ENCODE peak calls at places on chromosomes 5 and 9, in nine cellular contexts. U, V, R, Y, A, P, X, C and Q are unnamed samples.

GRCh38 chr5:92916036-92916435 is 665.0 kb downstream of the NR2F1-AS1 start:
- DNase-seq in V (no peak), Y (no peak), X (no peak), A (peak; percentile 13), C (no peak), U (peak; percentile 52), R (no peak), P (no peak), Q (peak; percentile 56)

GRCh38 chr9:129069128-129069824 is 11.6 kb upstream of the DOLPP1 start:
- DNase-seq in U (no peak), X (peak; percentile 72), A (peak; percentile 54), C (no peak), Y (no peak), V (no peak), R (no peak), P (no peak), Q (no peak)

GRCh38 chr9:77063645-77064285 is 44.3 kb downstream of the FOXB2 start:
- DNase-seq in C (no peak), Y (no peak), V (no peak), P (peak; percentile 10), A (peak; percentile 26), U (peak; percentile 70), R (no peak), X (no peak), Q (peak; percentile 70)

GRCh38 chr9:104903609-104904008 is 24.3 kb downstream of the ABCA1 start:
- DNase-seq in P (no peak), C (no peak), A (peak; percentile 70), U (peak; percentile 67), Y (no peak), X (no peak), R (no peak), V (no peak), Q (no peak)

GRCh38 chr5:57828221-57828620 is 345.6 kb upstream of the ACTBL2 start:
- DNase-seq in U (peak; percentile 71), A (no peak), C (no peak), P (no peak), R (no peak), X (no peak), V (no peak), Y (no peak), Q (no peak)

GRCh38 chr9:87099383-87099782 is 152.1 kb upstream of the GAS1 start:
- DNase-seq in X (no peak), U (peak; percentile 14), Y (no peak), V (no peak), P (no peak), R (no peak), C (no peak), A (no peak), Q (no peak)

GRCh38 chr5:97998946-97999345 is 774.5 kb upstream of the RGMB start:
- DNase-seq in V (no peak), P (no peak), X (no peak), A (no peak), C (no peak), R (peak; percentile 62), Y (no peak), U (no peak), Q (no peak)

GRCh38 chr9:4262735-4263141 is 37.1 kb downstream of the GLIS3 start:
- DNase-seq in Y (no peak), V (peak; percentile 26), X (no peak), U (peak; percentile 63), R (no peak), C (no peak), P (peak; percentile 81), A (peak; percentile 54), Q (peak; percentile 88)

GRCh38 chr5:113038714-113039113 is 62.1 kb downstream of the DCP2 start:
- DNase-seq in P (peak; percentile 19), C (no peak), U (peak; percentile 77), Y (no peak), A (no peak), V (peak; percentile 24), R (no peak), X (no peak), Q (peak; percentile 94)

GRCh38 chr9:96619491-96620154 is at the start of gene CDC14B:
- DNase-seq in A (peak; percentile 96), U (peak; percentile 87), V (peak; percentile 99), P (peak; percentile 93), C (peak; percentile 73), R (peak; percentile 96), X (peak; percentile 94), Y (no peak), Q (peak; percentile 86)

GRCh38 chr5:134432677-134433359 is 21.1 kb upstream of the CDKN2AIPNL start:
- DNase-seq in P (no peak), A (no peak), C (no peak), R (no peak), V (no peak), Y (no peak), U (no peak), X (no peak), Q (no peak)

GRCh38 chr5:116395178-116395577 is 179.4 kb downstream of the SEMA6A start:
- DNase-seq in P (no peak), Y (no peak), V (no peak), A (no peak), X (no peak), U (no peak), R (peak; percentile 58), C (no peak), Q (no peak)

GRCh38 chr5:134086943-134087305 is 27.6 kb upstream of the TCF7 start:
- DNase-seq in R (no peak), U (no peak), A (no peak), V (no peak), X (no peak), C (no peak), P (no peak), Y (no peak), Q (no peak)

GRCh38 chr5:171310334-171310815 is 1.3 kb downstream of the TLX3 start:
- DNase-seq in Y (no peak), R (no peak), V (peak; percentile 78), X (no peak), A (no peak), U (no peak), C (no peak), P (no peak), Q (no peak)

GRCh38 chr5:171307843-171308452 is 1.1 kb upstream of the TLX3 start:
- DNase-seq in R (peak; percentile 28), C (no peak), Y (no peak), U (no peak), V (no peak), P (no peak), A (no peak), X (no peak), Q (no peak)

GRCh38 chr5:171308453-171309275 is at the start of gene TLX3:
- DNase-seq in Y (no peak), A (no peak), X (peak; percentile 94), R (peak; percentile 88), P (peak; percentile 87), U (no peak), V (peak; percentile 96), C (no peak), Q (no peak)

GRCh38 chr5:171309526-171310333 is 682 bp downstream of the TLX3 start:
- DNase-seq in C (no peak), P (peak; percentile 42), R (peak; percentile 68), X (peak; percentile 80), U (no peak), V (no peak), A (no peak), Y (no peak), Q (no peak)

DNA sequence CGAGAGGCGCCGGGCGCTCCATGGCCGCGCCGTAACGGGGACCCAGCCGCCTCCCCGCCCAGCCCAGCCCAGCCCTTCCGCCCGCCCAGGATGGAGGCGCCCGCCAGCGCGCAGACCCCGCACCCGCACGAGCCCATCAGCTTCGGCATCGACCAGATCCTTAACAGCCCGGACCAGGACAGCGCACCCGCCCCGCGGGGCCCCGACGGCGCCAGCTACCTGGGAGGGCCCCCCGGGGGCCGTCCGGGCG is 153 bp downstream of the TLX3 start:
- DNase-seq in X (no peak), A (no peak), Y (no peak), R (no peak), P (no peak), U (no peak), V (no peak), C (no peak), Q (no peak)
- TF ChIP-seq EZH2phosphoT487 in X (no peak), A (no peak), Y (no peak), R (no peak), P (no peak), U (no peak), V (no peak), C (no peak), Q (no peak)

DNA sequence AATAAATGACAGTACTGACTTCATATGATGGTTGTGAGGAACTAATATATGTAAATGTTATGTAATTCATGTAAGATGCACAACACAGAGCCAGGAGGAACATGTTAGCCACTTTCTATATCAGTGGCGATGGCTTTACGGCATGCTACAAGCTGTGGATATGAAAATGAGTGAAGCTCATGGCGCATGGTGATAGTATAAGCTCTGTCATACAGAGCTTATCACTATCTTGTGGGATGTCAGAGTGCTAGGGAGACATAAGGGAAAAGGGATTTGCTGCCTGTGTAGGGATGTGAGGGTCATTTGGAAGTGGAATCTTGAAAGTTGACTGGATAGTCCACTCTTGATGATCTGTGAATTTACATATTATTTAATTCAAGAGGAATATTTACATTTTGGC is 13.6 kb downstream of the CPEB4 start:
- DNase-seq in V (no peak), R (no peak), P (no peak), A (no peak), U (no peak), Y (no peak), X (no peak), C (no peak), Q (no peak)
- H3K4me3 ChIP-seq in V (no peak overlapping the region), R (no peak overlapping the region), P (no peak overlapping the region), A (no peak overlapping the region), U (no peak overlapping the region), Y (no peak overlapping the region), X (no peak overlapping the region), C (peak overlapping the region; percentile 36), Q (no peak overlapping the region)

DNA sequence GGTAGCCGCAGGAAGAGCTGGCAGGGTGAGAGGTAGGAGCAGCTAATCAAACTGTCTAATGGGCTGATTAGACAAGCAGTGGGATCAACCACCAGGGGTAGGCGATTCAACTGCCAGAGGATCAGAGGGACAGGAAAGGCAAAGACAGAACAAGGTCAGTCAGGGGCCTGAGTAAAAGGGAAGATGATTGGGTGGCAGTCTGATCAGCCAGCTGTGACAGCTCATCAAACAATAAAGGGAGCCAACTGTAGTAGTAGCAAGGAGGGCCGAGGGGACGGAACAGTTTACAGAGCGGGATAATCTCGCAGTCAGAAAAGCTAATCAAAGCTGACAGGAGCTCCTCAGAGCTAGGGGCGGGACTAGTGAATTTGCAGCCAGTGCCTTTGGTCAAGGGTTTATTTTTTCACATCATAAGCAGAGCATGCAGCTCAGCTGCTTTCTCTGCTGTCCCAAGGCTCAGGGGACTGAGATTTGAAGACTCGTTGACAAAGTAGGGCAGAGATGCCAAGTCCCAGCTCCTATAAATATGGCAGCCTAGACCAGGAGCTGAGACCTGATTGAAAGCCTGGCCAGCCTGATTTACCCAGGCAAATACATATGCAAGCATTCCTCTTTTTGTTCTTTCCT is 418.2 kb downstream of the GABRG2 start:
- DNase-seq in A (peak; percentile 4), U (no peak), X (peak; percentile 6), P (no peak), V (peak; percentile 18), Y (no peak), R (peak; percentile 55), C (no peak), Q (no peak)
- H2AFZ ChIP-seq in A (no peak overlapping the region), U (no peak overlapping the region), X (no peak overlapping the region), P (no peak overlapping the region), V (peak overlapping the region; percentile 75), Y (no peak overlapping the region), R (peak overlapping the region; percentile 0), C (no peak overlapping the region), Q (no peak overlapping the region)

DNA sequence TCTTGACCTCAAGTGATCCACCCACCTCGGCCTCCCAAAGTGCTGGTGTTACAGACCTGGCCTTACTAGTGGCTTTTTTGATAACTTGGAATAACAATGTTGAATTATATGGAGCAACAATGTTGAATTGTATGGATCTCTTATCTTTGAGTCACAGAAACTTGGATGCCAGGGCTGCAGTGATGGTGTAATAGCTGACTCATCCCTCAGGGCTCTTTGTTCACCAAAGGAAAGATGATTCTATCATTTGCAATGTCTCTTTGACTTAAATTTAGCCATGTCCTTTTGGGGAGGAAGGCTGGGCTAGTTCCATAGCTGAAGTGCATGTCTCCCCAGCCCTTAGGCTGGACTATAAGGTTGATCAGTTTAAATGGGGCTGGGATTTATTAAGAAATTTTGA is 172.3 kb downstream of the PDZD2 start:
- DNase-seq in X (no peak), Y (no peak), P (peak; percentile 48), V (no peak), A (no peak), U (peak; percentile 93), R (no peak), C (no peak), Q (peak; percentile 87)
- TF ChIP-seq EZH2phosphoT487 in X (no peak), Y (no peak), P (no peak), V (no peak), A (no peak), U (no peak), R (no peak), C (no peak), Q (no peak)